ENCODE peak calls at places on chromosomes 5 and 9, in seven cellular contexts. B is psoas muscle, P is aorta, N is BE2C, Y is AG04450, A is transverse colon, K is Caco-2. U is an unnamed sample. For H3K9me3, the result is how much of the 10 kb centered on the place peaks cover.

GRCh38 chr9:16640649-16641048 is 229.8 kb downstream of the BNC2 start:
- DNase-seq in B (no peak), P (no peak), N (no peak), Y (no peak), A (no peak), K (peak), U (no peak)

GRCh38 chr5:10145922-10146321 is 103.8 kb downstream of the ATPSCKMT start:
- DNase-seq in B (no peak), P (no peak), N (no peak), Y (peak), A (no peak), K (peak), U (no peak)

GRCh38 chr5:167634432-167634831 is 657.0 kb upstream of the WWC1 start:
- DNase-seq in B (no peak), P (no peak), N (no peak), Y (no peak), A (no peak), K (no peak), U (no peak)

GRCh38 chr9:128026255-128027165 is 40.6 kb downstream of the NAIF1 start:
- DNase-seq in B (no peak), P (no peak), N (no peak), Y (no peak), A (peak), K (no peak), U (no peak)

GRCh38 chr5:94885931-94886330 is 267.5 kb downstream of the SLF1 start:
- DNase-seq in B (no peak), P (no peak), N (no peak), Y (no peak), A (no peak), K (no peak), U (peak)

GRCh38 chr9:27292646-27293045 is 4.3 kb downstream of the EQTN start:
- DNase-seq in B (peak), P (no peak), N (no peak), Y (peak), A (no peak), K (no peak), U (peak)

GRCh38 chr5:80964491-80964890 is 4.3 kb downstream of the RASGRF2 start:
- DNase-seq in B (no peak), P (no peak), N (no peak), Y (no peak), A (no peak), K (no peak), U (no peak)

GRCh38 chr5:95446009-95446408 is 54.8 kb downstream of the FAM81B start:
- DNase-seq in B (no peak), P (no peak), N (no peak), Y (no peak), A (no peak), K (peak), U (no peak)

GRCh38 chr9:125255781-125256391 is 5.7 kb upstream of the GAPVD1 start:
- DNase-seq in B (no peak), P (no peak), N (peak), Y (no peak), A (no peak), K (peak), U (peak)

GRCh38 chr5:159427180-159428012 is 97.1 kb upstream of the IL12B start:
- DNase-seq in B (no peak), P (no peak), N (no peak), Y (no peak), A (no peak), K (no peak), U (no peak)

GRCh38 chr5:145936401-145937131 is at the start of gene SH3RF2:
- DNase-seq in B (peak), P (peak), N (peak), Y (peak), A (peak), K (peak), U (no peak)

GRCh38 chr9:88789785-88790184 is 201.5 kb upstream of the S1PR3 start:
- DNase-seq in B (no peak), P (no peak), N (no peak), Y (no peak), A (no peak), K (no peak), U (no peak)

GRCh38 chr5:178149199-178149932 is 4.3 kb downstream of the NHP2 start:
- DNase-seq in B (no peak), P (peak), N (no peak), Y (no peak), A (no peak), K (no peak), U (no peak)

GRCh38 chr9:40927851-40928802 is 200.4 kb downstream of the FOXD4L6 start:
- DNase-seq in B (no peak), P (no peak), N (no peak), Y (no peak), A (no peak), K (no peak), U (no peak)
- H3K9me3 ChIP-seq in B (half or more), P (under half), N (under half), Y (under half), A (under half), K (under half), U (under half)

GRCh38 chr5:168934186-168934585 is 355.0 kb upstream of the PANK3 start:
- DNase-seq in B (no peak), P (no peak), N (no peak), Y (no peak), A (no peak), K (no peak), U (no peak)
- H3K9me3 ChIP-seq in B (under half), P (under half), N (under half), Y (under half), A (under half), K (under half), U (under half)

DNA sequence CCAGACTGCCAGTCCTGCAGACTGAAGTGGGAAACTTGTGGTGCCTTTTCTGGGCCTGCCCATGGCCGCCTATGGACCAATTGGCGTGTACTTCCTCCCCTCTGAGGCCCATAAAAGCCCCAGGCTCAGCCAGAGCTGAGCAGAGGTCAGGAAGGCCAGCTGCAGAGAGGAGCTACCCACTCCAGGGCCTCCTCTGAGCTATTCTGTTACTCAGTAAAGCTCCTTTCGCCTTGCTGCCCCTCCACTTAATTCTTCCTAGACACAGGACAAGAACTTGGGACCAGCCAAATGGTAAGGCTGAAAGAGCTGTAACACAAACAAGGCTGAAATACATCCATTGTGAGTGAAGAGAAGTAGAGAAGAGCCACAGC is 106.4 kb downstream of the C9orf50 start:
- DNase-seq in B (no peak), P (no peak), N (no peak), Y (no peak), A (no peak), K (no peak), U (no peak)
- H3K9me3 ChIP-seq in B (under half), P (under half), N (under half), Y (half or more), A (under half), K (half or more), U (half or more)

DNA sequence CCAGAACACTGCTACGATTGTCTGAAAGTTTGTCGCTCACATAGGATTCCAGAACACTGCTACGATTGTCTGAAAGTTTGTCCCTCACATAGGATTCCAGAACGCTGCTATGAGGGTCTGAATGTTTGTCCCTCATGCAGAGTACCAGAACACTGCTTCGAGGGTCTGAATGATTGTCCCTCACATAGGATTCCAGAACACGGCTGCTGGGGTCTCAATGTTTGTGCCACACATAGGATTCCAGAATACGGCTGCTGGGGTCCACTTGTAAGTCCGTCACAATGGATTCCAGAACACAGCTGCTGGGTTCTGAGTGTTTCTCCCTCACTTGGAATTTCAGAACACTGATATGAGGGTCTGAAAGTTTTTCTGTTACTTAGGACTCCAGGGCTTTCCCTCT is 203.3 kb downstream of the FOXD4L6 start:
- DNase-seq in B (no peak), P (no peak), N (no peak), Y (no peak), A (no peak), K (no peak), U (no peak)
- H3K9me3 ChIP-seq in B (half or more), P (under half), N (under half), Y (under half), A (under half), K (under half), U (under half)

DNA sequence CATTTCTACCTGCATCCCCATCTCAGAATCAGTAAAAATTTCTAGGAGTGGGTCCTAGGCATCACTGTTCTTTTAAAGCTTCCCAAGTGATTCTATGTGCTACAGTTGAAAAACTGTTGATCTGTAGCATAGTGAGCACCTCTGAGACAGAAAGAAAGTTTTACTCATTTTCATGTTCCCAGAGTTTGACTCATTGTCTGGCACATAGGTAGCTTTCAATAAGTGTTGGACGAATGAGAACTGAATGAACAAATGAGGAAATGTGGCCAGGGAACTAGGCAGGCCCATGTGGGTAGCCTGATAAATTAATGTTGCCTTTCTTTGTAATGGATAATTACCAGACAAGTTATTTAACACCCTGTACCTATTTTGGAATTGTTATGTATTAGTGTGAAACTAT is 33.8 kb downstream of the RNF180 start:
- DNase-seq in B (no peak), P (no peak), N (no peak), Y (no peak), A (no peak), K (no peak), U (no peak)
- H3K9me3 ChIP-seq in B (under half), P (under half), N (under half), Y (under half), A (under half), K (under half), U (under half)

GRCh38 chr5:150901446-150901845 is 3.3 kb downstream of the ZNF300 start:
- DNase-seq in B (no peak), P (no peak), N (no peak), Y (no peak), A (no peak), K (no peak), U (no peak)

GRCh38 chr5:150895431-150896428 is 9.1 kb downstream of the ZNF300 start:
- DNase-seq in B (no peak), P (no peak), N (no peak), Y (no peak), A (no peak), K (no peak), U (no peak)
- H3K9me3 ChIP-seq in B (half or more), P (under half), N (under half), Y (under half), A (half or more), K (half or more), U (half or more)

GRCh38 chr9:24071736-24072135 is 245.7 kb upstream of the ELAVL2 start:
- DNase-seq in B (no peak), P (no peak), N (no peak), Y (no peak), A (no peak), K (no peak), U (no peak)
- H3K9me3 ChIP-seq in B (under half), P (under half), N (under half), Y (under half), A (under half), K (under half), U (under half)

U was measured in WERI-Rb-1.